ENCODE peak calls at places on chromosomes 5 and 9, in six cellular contexts. One of them, this sample, is unnamed.

GRCh38 chr9:127397722-127398647 is 1.0 kb downstream of the SLC2A8 start:
- DNase-seq in HCT116: no peak
- DNase-seq in SK-N-SH: peak
- DNase-seq in H1: no peak
- DNase-seq in K562: peak
- DNase-seq in GM12878: no peak
- DNase-seq in this sample: no peak

GRCh38 chr5:74434124-74434899 is 206.2 kb downstream of the ENC1 start:
- DNase-seq in HCT116: no peak
- DNase-seq in SK-N-SH: peak
- DNase-seq in H1: no peak
- DNase-seq in K562: no peak
- DNase-seq in GM12878: no peak
- DNase-seq in this sample: no peak

GRCh38 chr9:21556581-21557427 is 74.7 kb upstream of the IFNE start:
- DNase-seq in HCT116: no peak
- DNase-seq in SK-N-SH: no peak
- DNase-seq in H1: no peak
- DNase-seq in K562: no peak
- DNase-seq in GM12878: no peak
- DNase-seq in this sample: no peak

GRCh38 chr9:115640887-115641286 is 512.7 kb upstream of the PAPPA start:
- DNase-seq in HCT116: no peak
- DNase-seq in SK-N-SH: no peak
- DNase-seq in H1: no peak
- DNase-seq in K562: no peak
- DNase-seq in GM12878: no peak
- DNase-seq in this sample: no peak

GRCh38 chr9:5549671-5550650 is 39.6 kb downstream of the PDCD1LG2 start:
- DNase-seq in HCT116: no peak
- DNase-seq in SK-N-SH: no peak
- DNase-seq in H1: no peak
- DNase-seq in K562: no peak
- DNase-seq in GM12878: no peak
- DNase-seq in this sample: no peak

GRCh38 chr5:172523146-172523745 is 68.9 kb upstream of the SH3PXD2B start:
- DNase-seq in HCT116: no peak
- DNase-seq in SK-N-SH: no peak
- DNase-seq in H1: no peak
- DNase-seq in K562: no peak
- DNase-seq in GM12878: no peak
- DNase-seq in this sample: no peak

GRCh38 chr5:107011530-107012115 is 659.1 kb downstream of the EFNA5 start:
- DNase-seq in HCT116: no peak
- DNase-seq in SK-N-SH: no peak
- DNase-seq in H1: no peak
- DNase-seq in K562: no peak
- DNase-seq in GM12878: no peak
- DNase-seq in this sample: no peak

GRCh38 chr5:179923422-179923821 is 15.7 kb upstream of the TBC1D9B start:
- DNase-seq in HCT116: no peak
- DNase-seq in SK-N-SH: no peak
- DNase-seq in H1: no peak
- DNase-seq in K562: no peak
- DNase-seq in GM12878: peak
- DNase-seq in this sample: no peak

DNA sequence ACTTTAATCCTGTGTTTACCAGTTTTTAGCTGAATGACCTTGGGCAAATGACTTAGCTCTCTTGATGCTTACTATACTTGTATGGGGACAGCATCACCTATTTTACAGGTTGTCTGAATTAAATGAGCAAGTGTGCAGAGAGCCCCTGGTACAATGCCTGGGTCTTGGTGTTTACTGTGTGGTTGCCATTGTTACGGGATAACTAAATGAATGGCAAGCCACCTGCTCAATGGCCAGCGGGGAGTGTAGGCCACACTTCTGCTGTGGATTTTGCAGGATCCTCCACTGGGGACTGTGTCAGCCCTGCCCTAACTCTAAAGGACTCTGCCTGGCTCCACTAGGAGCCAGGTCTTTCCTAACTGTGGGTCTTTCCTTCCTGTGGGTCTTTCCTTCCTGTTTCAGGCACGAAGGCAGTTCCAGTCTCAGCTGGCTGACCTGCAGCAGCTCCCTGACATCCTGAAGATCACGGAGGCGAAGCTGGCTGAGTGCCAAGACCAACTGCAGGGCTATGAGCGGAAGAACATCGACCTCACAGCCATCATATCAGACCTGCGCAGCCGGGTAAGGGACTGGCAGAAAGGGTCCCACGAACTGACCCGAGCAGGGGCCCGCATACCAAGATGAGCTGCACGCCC is 10.3 kb upstream of the GLE1 start:
- DNase-seq in HCT116: no peak
- DNase-seq in SK-N-SH: peak
- DNase-seq in H1: no peak
- DNase-seq in K562: peak
- DNase-seq in GM12878: no peak
- DNase-seq in this sample: no peak
- TF ChIP-seq SIN3A in HCT116: no peak
- TF ChIP-seq SIN3A in SK-N-SH: no peak
- TF ChIP-seq SIN3A in H1: no peak
- TF ChIP-seq SIN3A in K562: no peak
- TF ChIP-seq SIN3A in GM12878: no peak
- TF ChIP-seq SIN3A in this sample: no peak

DNA sequence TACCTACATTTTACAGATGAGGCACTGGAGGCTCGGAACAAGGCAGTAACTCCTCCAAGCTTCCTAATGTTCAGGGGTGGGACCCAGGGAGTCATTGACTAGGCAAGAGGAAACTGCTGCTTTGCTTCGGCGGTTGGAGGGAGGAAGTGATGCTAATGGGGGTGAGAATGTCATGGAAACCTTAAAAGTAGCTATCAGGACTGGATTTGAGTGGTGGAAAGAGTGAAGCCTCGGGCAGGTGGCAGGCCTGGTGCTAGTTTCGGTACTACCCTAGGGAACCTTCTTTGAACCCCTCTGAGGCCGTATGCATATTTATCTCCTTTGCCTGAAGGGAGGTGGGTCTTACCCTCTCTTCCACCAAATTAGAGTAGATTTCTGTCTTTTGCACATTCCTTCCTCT is 1.6 kb downstream of the BSPRY start:
- DNase-seq in HCT116: no peak
- DNase-seq in SK-N-SH: no peak
- DNase-seq in H1: no peak
- DNase-seq in K562: no peak
- DNase-seq in GM12878: peak
- DNase-seq in this sample: no peak
- TF ChIP-seq SIN3A in HCT116: no peak
- TF ChIP-seq SIN3A in SK-N-SH: no peak
- TF ChIP-seq SIN3A in H1: no peak
- TF ChIP-seq SIN3A in K562: no peak
- TF ChIP-seq SIN3A in GM12878: no peak
- TF ChIP-seq SIN3A in this sample: no peak

GRCh38 chr5:153835891-153836515 is 202.7 kb downstream of the FAM114A2 start:
- DNase-seq in HCT116: no peak
- DNase-seq in SK-N-SH: peak
- DNase-seq in H1: no peak
- DNase-seq in K562: no peak
- DNase-seq in GM12878: no peak
- DNase-seq in this sample: no peak

GRCh38 chr5:153827407-153827806 is 211.3 kb downstream of the FAM114A2 start:
- DNase-seq in HCT116: no peak
- DNase-seq in SK-N-SH: no peak
- DNase-seq in H1: no peak
- DNase-seq in K562: no peak
- DNase-seq in GM12878: no peak
- DNase-seq in this sample: no peak

DNA sequence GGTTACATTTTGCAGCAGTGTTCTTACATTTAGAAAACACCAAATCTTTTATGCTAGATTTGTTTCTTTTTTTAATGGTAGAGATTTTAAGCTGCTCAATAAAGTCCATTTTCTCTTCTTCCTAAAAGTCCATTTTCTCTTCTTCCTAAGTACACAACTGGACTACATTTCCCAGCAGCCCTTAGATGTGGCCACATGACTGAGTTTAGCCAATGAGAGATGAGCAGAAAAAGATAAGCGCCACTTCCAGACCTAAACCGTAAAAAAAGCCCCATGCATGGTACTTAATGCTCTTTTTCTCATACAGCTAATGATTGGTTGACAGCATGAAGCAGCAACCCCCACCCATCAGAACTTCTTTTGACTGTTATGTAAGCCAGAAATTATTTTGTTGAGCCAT is 206.7 kb downstream of the FAM114A2 start:
- DNase-seq in HCT116: peak
- DNase-seq in SK-N-SH: peak
- DNase-seq in H1: no peak
- DNase-seq in K562: peak
- DNase-seq in GM12878: peak
- DNase-seq in this sample: no peak
- TF ChIP-seq SIN3A in HCT116: no peak
- TF ChIP-seq SIN3A in SK-N-SH: no peak
- TF ChIP-seq SIN3A in H1: no peak
- TF ChIP-seq SIN3A in K562: no peak
- TF ChIP-seq SIN3A in GM12878: no peak
- TF ChIP-seq SIN3A in this sample: no peak

DNA sequence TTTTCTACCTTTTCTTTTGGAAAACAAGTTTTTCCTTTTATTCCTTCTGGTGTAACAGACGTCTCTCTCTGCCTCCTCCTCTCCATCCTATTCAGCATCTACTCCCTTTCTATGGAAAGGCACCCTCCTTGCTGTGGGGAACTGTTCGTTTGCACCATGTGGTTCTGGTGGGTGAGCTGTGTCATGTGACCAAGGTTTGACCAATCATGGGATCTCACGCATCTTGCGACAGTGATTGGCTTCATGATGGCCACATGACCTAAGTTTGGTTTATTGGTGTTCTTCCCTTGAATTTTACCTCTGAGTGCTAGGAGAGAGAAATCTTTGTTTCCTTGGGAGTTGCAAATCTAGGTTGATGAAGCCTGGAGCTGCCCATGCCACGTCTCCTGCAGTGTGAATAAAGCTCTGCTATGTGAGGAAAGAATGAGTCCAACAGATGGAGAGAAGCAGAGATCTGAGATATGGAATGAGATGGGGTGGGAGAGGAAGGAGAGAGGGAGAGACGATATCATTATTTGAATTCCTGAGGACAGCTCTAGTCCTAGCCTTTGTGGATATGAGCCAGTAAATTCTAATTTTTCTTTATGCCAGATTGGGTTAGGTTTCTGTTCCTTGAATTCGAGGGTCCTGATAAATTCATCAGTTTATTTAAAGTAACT is 178.8 kb upstream of the IL12B start:
- DNase-seq in HCT116: no peak
- DNase-seq in SK-N-SH: no peak
- DNase-seq in H1: no peak
- DNase-seq in K562: peak
- DNase-seq in GM12878: no peak
- DNase-seq in this sample: no peak
- TF ChIP-seq SIN3A in HCT116: no peak
- TF ChIP-seq SIN3A in SK-N-SH: no peak
- TF ChIP-seq SIN3A in H1: no peak
- TF ChIP-seq SIN3A in K562: no peak
- TF ChIP-seq SIN3A in GM12878: no peak
- TF ChIP-seq SIN3A in this sample: no peak

GRCh38 chr5:124841829-124842712 is 95.6 kb upstream of the ZNF608 start:
- DNase-seq in HCT116: no peak
- DNase-seq in SK-N-SH: no peak
- DNase-seq in H1: no peak
- DNase-seq in K562: no peak
- DNase-seq in GM12878: no peak
- DNase-seq in this sample: no peak
- TF ChIP-seq SIN3A in HCT116: no peak
- TF ChIP-seq SIN3A in SK-N-SH: no peak
- TF ChIP-seq SIN3A in H1: no peak
- TF ChIP-seq SIN3A in K562: no peak
- TF ChIP-seq SIN3A in GM12878: no peak
- TF ChIP-seq SIN3A in this sample: no peak

GRCh38 chr9:126293522-126293889 is 33.1 kb upstream of the MVB12B start:
- DNase-seq in HCT116: no peak
- DNase-seq in SK-N-SH: peak
- DNase-seq in H1: no peak
- DNase-seq in K562: peak
- DNase-seq in GM12878: no peak
- DNase-seq in this sample: no peak
- TF ChIP-seq SIN3A in HCT116: no peak
- TF ChIP-seq SIN3A in SK-N-SH: no peak
- TF ChIP-seq SIN3A in H1: no peak
- TF ChIP-seq SIN3A in K562: no peak
- TF ChIP-seq SIN3A in GM12878: no peak
- TF ChIP-seq SIN3A in this sample: no peak

DNA sequence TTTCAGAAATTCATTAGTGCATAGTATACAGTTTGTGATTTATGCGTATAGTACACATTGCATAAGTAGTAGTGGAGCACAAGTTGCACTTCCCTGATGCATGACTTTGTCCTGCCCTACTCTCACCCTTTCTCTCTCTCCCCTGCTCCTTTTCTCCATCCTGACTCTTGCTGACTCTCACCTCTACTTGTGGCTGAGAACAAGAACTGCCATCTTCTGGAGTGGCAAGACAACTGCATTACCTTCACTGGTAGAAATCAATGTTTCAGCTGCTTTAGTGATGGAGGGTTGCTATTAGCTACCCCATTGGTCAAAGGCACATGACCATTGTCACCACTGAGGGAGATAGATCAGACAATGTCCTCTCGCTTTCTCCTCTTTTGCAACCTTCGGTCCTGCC is 26.9 kb downstream of the SPEF2 start:
- DNase-seq in HCT116: no peak
- DNase-seq in SK-N-SH: no peak
- DNase-seq in H1: no peak
- DNase-seq in K562: no peak
- DNase-seq in GM12878: no peak
- DNase-seq in this sample: no peak
- TF ChIP-seq SIN3A in HCT116: no peak
- TF ChIP-seq SIN3A in SK-N-SH: no peak
- TF ChIP-seq SIN3A in H1: no peak
- TF ChIP-seq SIN3A in K562: no peak
- TF ChIP-seq SIN3A in GM12878: no peak
- TF ChIP-seq SIN3A in this sample: no peak

DNA sequence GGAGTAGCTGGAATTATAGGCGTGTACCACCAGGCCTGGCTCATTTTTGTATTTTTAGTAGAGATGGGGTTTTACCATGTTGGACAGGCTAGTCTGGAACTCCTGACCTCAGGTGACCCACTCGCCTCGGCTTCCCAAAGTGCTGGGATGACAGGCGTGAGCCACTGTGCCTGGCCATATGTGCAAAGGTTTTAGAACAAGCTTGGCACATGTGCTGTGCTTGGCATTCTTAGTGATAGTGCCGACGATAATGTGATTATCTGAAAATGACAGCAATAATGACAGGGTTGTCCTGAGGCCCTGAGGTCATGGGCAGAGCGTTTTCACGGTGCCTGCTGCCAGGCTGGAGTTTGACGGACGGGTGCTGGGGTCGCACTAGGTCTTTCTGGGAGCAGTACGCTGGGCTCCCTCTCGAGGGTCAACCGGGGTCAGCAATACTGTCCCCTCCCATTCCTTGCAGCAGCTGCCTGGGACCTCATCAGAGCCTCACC is 42.6 kb downstream of the HMCN2 start:
- DNase-seq in HCT116: no peak
- DNase-seq in SK-N-SH: peak
- DNase-seq in H1: no peak
- DNase-seq in K562: no peak
- DNase-seq in GM12878: no peak
- DNase-seq in this sample: no peak
- TF ChIP-seq SIN3A in HCT116: no peak
- TF ChIP-seq SIN3A in SK-N-SH: no peak
- TF ChIP-seq SIN3A in H1: no peak
- TF ChIP-seq SIN3A in K562: no peak
- TF ChIP-seq SIN3A in GM12878: no peak
- TF ChIP-seq SIN3A in this sample: no peak